ENCODE peak calls at places on chromosomes 3 and 15, in ten cellular contexts. Y, C, Q, L, A, K, P, O, F and N are unnamed samples.

GRCh38 chr3:195005251-195005620 is 265.7 kb downstream of the XXYLT1 start:
- DNase-seq in A (no peak), Y (no peak), K (no peak), P (no peak), Q (no peak), L (no peak), C (no peak), F (no peak), O (no peak), N (no peak)

GRCh38 chr3:129892486-129892856 is 1.0 kb downstream of the TMCC1 start:
- DNase-seq in P (no peak), O (no peak), Q (no peak), L (peak; percentile 22), K (no peak), Y (no peak), F (peak; percentile 39), A (peak; percentile 20), C (peak; percentile 23), N (peak; percentile 42)

GRCh38 chr3:38723569-38724391 is 74.3 kb upstream of the SCN5A start:
- DNase-seq in Q (no peak), K (no peak), C (no peak), L (no peak), F (no peak), O (no peak), Y (peak; percentile 32), A (no peak), P (no peak), N (no peak)

GRCh38 chr15:33644319-33644718 is 324.0 kb upstream of the CHRM5 start:
- DNase-seq in Y (no peak), F (no peak), K (no peak), P (no peak), L (no peak), O (no peak), A (no peak), Q (no peak), C (no peak), N (no peak)

GRCh38 chr3:177337548-177338331 is 140.5 kb upstream of the TBL1XR1 start:
- DNase-seq in L (peak; percentile 83), Y (no peak), K (no peak), F (no peak), C (no peak), A (peak; percentile 70), P (no peak), Q (no peak), O (no peak), N (peak; percentile 80)

GRCh38 chr15:77516076-77516475 is 95.4 kb downstream of the HMG20A start:
- DNase-seq in A (no peak), C (no peak), K (no peak), P (no peak), O (no peak), F (no peak), Q (no peak), L (no peak), Y (peak; percentile 53), N (no peak)

GRCh38 chr3:135860761-135861160 is 104.8 kb upstream of the PPP2R3A start:
- DNase-seq in Y (no peak), O (no peak), F (peak; percentile 92), P (no peak), C (no peak), L (no peak), Q (no peak), K (no peak), A (no peak), N (no peak)

GRCh38 chr3:38637906-38638305 is 11.6 kb downstream of the SCN5A start:
- DNase-seq in Q (no peak), L (no peak), A (no peak), O (no peak), P (no peak), C (no peak), Y (no peak), F (no peak), K (no peak), N (no peak)

GRCh38 chr3:42349765-42350594 is 60.4 kb downstream of the LYZL4 start:
- DNase-seq in P (peak; percentile 16), Y (no peak), K (no peak), F (no peak), C (no peak), O (no peak), L (no peak), A (no peak), Q (no peak), N (no peak)

GRCh38 chr3:4864503-4864902 is 114.7 kb upstream of the BHLHE40 start:
- DNase-seq in P (no peak), O (no peak), Q (no peak), K (no peak), A (no peak), F (no peak), Y (no peak), C (no peak), L (no peak), N (no peak)

GRCh38 chr3:133895208-133896001 is at the start of gene RAB6B:
- DNase-seq in C (no peak), A (no peak), L (peak; percentile 34), O (peak; percentile 86), P (peak; percentile 85), Q (peak; percentile 51), Y (peak; percentile 88), F (peak; percentile 71), K (peak; percentile 33), N (no peak)

GRCh38 chr3:182697345-182697919 is 95.9 kb upstream of the ATP11B start:
- DNase-seq in O (peak; percentile 35), A (no peak), F (peak; percentile 84), P (no peak), C (no peak), K (no peak), L (no peak), Q (no peak), Y (no peak), N (no peak)

GRCh38 chr15:28981351-28981720 is 95.6 kb downstream of the APBA2 start:
- DNase-seq in C (no peak), O (no peak), K (no peak), F (no peak), Q (no peak), Y (no peak), P (no peak), L (no peak), A (no peak), N (no peak)

GRCh38 chr15:89383635-89384604 is 49.3 kb upstream of the POLG start:
- DNase-seq in O (peak; percentile 79), P (peak; percentile 95), A (no peak), K (no peak), C (peak; percentile 67), Q (peak; percentile 49), L (no peak), F (peak; percentile 97), Y (peak; percentile 93), N (no peak)

GRCh38 chr15:39447431-39447830 is 133.4 kb upstream of the THBS1 start:
- DNase-seq in K (no peak), Y (no peak), Q (no peak), O (no peak), C (no peak), L (no peak), P (no peak), F (no peak), A (no peak), N (no peak)

GRCh38 chr3:47850062-47850802 is 47.3 kb downstream of the DHX30 start:
- DNase-seq in F (no peak), O (no peak), L (no peak), Y (peak; percentile 31), A (no peak), K (no peak), P (peak; percentile 48), C (no peak), Q (peak; percentile 50), N (no peak)

GRCh38 chr3:53775834-53776251 is 70.4 kb downstream of the CHDH start:
- DNase-seq in L (no peak), Q (no peak), A (no peak), Y (peak; percentile 68), C (no peak), K (no peak), F (no peak), O (no peak), P (no peak), N (no peak)

GRCh38 chr3:19931180-19931692 is 2.8 kb downstream of the EFHB start:
- DNase-seq in A (no peak), F (no peak), C (no peak), L (peak; percentile 60), P (no peak), Y (peak; percentile 12), K (no peak), Q (no peak), O (no peak), N (peak; percentile 65)

GRCh38 chr3:194142156-194142910 is 6.4 kb downstream of the HES1 start:
- DNase-seq in Q (no peak), P (peak; percentile 40), L (no peak), O (no peak), A (no peak), C (no peak), Y (no peak), F (no peak), K (no peak), N (no peak)

GRCh38 chr3:72604287-72604686 is 244.0 kb downstream of the SHQ1 start:
- DNase-seq in K (no peak), P (no peak), O (no peak), Q (no peak), F (no peak), A (no peak), Y (no peak), L (no peak), C (no peak), N (no peak)

GRCh38 chr15:39695793-39696192 is 86.8 kb downstream of the FSIP1 start:
- DNase-seq in Q (no peak), P (no peak), F (no peak), L (no peak), O (no peak), A (no peak), C (no peak), Y (no peak), K (no peak), N (no peak)

GRCh38 chr3:107620534-107620933 is 97.8 kb downstream of the BBX start:
- DNase-seq in Y (no peak), P (no peak), C (no peak), F (no peak), L (no peak), O (no peak), K (no peak), Q (no peak), A (no peak), N (no peak)